ENCODE peak calls at places on chromosomes 3 and 15, in four cellular contexts. One of them, this sample, is unnamed. For H3K4me1, the result is how much of the 10 kb centered on the place peaks cover.

GRCh38 chr3:12963184-12963868 is 109.9 kb downstream of the IQSEC1 start:
- DNase-seq in GM23248: no peak
- DNase-seq in aorta: no peak
- DNase-seq in colonic mucosa: no peak
- DNase-seq in this sample: no peak

GRCh38 chr3:172981407-172981983 is 159.5 kb downstream of the SPATA16 start:
- DNase-seq in colonic mucosa: no peak
- DNase-seq in GM23248: no peak
- DNase-seq in aorta: no peak
- DNase-seq in this sample: no peak

GRCh38 chr3:129616713-129617112 is 10.2 kb upstream of the PLXND1 start:
- DNase-seq in colonic mucosa: peak
- DNase-seq in aorta: peak
- DNase-seq in GM23248: peak
- DNase-seq in this sample: peak

GRCh38 chr3:130976706-130977105 is 49.9 kb downstream of the ASTE1 start:
- DNase-seq in colonic mucosa: no peak
- DNase-seq in GM23248: no peak
- DNase-seq in aorta: no peak
- DNase-seq in this sample: no peak

GRCh38 chr3:33006571-33007286 is 55.3 kb downstream of the CCR4 start:
- DNase-seq in aorta: no peak
- DNase-seq in colonic mucosa: no peak
- DNase-seq in GM23248: no peak
- DNase-seq in this sample: no peak

GRCh38 chr3:174397848-174398247 is 461.3 kb upstream of the NAALADL2 start:
- DNase-seq in aorta: no peak
- DNase-seq in GM23248: peak
- DNase-seq in colonic mucosa: no peak
- DNase-seq in this sample: no peak

GRCh38 chr3:64022451-64023186 is 675 bp downstream of the PSMD6 start:
- DNase-seq in aorta: no peak
- DNase-seq in GM23248: peak
- DNase-seq in colonic mucosa: peak
- DNase-seq in this sample: no peak

GRCh38 chr3:88773766-88774165 is 333.7 kb upstream of the EPHA3 start:
- DNase-seq in GM23248: no peak
- DNase-seq in aorta: no peak
- DNase-seq in colonic mucosa: no peak
- DNase-seq in this sample: no peak

GRCh38 chr15:66733976-66734375 is 31.9 kb downstream of the SMAD6 start:
- DNase-seq in GM23248: peak
- DNase-seq in aorta: peak
- DNase-seq in colonic mucosa: no peak
- DNase-seq in this sample: no peak

GRCh38 chr15:68511073-68511991 is 67.5 kb upstream of the CORO2B start:
- DNase-seq in GM23248: peak
- DNase-seq in colonic mucosa: no peak
- DNase-seq in aorta: no peak
- DNase-seq in this sample: no peak

GRCh38 chr15:92624401-92624991 is 31.1 kb downstream of the FAM174B start:
- DNase-seq in colonic mucosa: no peak
- DNase-seq in GM23248: peak
- DNase-seq in aorta: no peak
- DNase-seq in this sample: no peak

GRCh38 chr15:89129123-89129815 is 41.0 kb downstream of the ABHD2 start:
- DNase-seq in GM23248: peak
- DNase-seq in aorta: peak
- DNase-seq in colonic mucosa: peak
- DNase-seq in this sample: peak

GRCh38 chr3:169060037-169060436 is 603.5 kb downstream of the MECOM start:
- DNase-seq in aorta: no peak
- DNase-seq in GM23248: peak
- DNase-seq in colonic mucosa: no peak
- DNase-seq in this sample: no peak

GRCh38 chr15:100588638-100589242 is 13.2 kb downstream of the LINS1 start:
- DNase-seq in colonic mucosa: no peak
- DNase-seq in aorta: no peak
- DNase-seq in GM23248: no peak
- DNase-seq in this sample: no peak

GRCh38 chr3:42439461-42440075 is 29.2 kb upstream of the LYZL4 start:
- DNase-seq in colonic mucosa: no peak
- DNase-seq in aorta: no peak
- DNase-seq in GM23248: no peak
- DNase-seq in this sample: no peak

GRCh38 chr15:40999190-40999589 is 45.9 kb downstream of the CHAC1 start:
- DNase-seq in aorta: no peak
- DNase-seq in colonic mucosa: no peak
- DNase-seq in GM23248: peak
- DNase-seq in this sample: no peak

GRCh38 chr3:141561426-141562034 is 74.7 kb downstream of the RASA2 start:
- DNase-seq in GM23248: peak
- DNase-seq in colonic mucosa: peak
- DNase-seq in aorta: no peak
- DNase-seq in this sample: peak

GRCh38 chr3:49716691-49717538 is 2.6 kb downstream of the AMIGO3 start:
- DNase-seq in colonic mucosa: no peak
- DNase-seq in aorta: peak
- DNase-seq in GM23248: no peak
- DNase-seq in this sample: no peak

GRCh38 chr3:162150790-162151189 is 654.2 kb downstream of the OTOL1 start:
- DNase-seq in colonic mucosa: no peak
- DNase-seq in aorta: no peak
- DNase-seq in GM23248: no peak
- DNase-seq in this sample: no peak

GRCh38 chr15:35669021-35669420 is 123.1 kb upstream of the DPH6 start:
- DNase-seq in aorta: no peak
- DNase-seq in GM23248: no peak
- DNase-seq in colonic mucosa: no peak
- DNase-seq in this sample: no peak

GRCh38 chr15:67175643-67176071 is 78.8 kb downstream of the AAGAB start:
- DNase-seq in colonic mucosa: no peak
- DNase-seq in aorta: no peak
- DNase-seq in GM23248: peak
- DNase-seq in this sample: no peak

GRCh38 chr15:85402195-85402921 is 22.0 kb downstream of the AKAP13 start:
- DNase-seq in GM23248: peak
- DNase-seq in colonic mucosa: no peak
- DNase-seq in aorta: no peak
- DNase-seq in this sample: no peak

GRCh38 chr3:100516843-100517242 is 24.4 kb downstream of the TMEM45A start:
- DNase-seq in aorta: no peak
- DNase-seq in GM23248: peak
- DNase-seq in colonic mucosa: no peak
- DNase-seq in this sample: no peak

GRCh38 chr3:46370784-46371183 is at the start of gene CCR5:
- DNase-seq in colonic mucosa: no peak
- DNase-seq in aorta: no peak
- DNase-seq in GM23248: no peak
- DNase-seq in this sample: no peak

GRCh38 chr3:70811880-70812279 is 499.4 kb upstream of the MDFIC2 start:
- DNase-seq in GM23248: peak
- DNase-seq in aorta: no peak
- DNase-seq in colonic mucosa: no peak
- DNase-seq in this sample: no peak

GRCh38 chr15:70099966-70100494 is 2.3 kb upstream of the TLE3 start:
- DNase-seq in GM23248: peak
- DNase-seq in colonic mucosa: no peak
- DNase-seq in aorta: no peak
- DNase-seq in this sample: no peak

GRCh38 chr15:70559223-70559823 is 204.0 kb downstream of the UACA start:
- DNase-seq in GM23248: peak
- DNase-seq in aorta: no peak
- DNase-seq in colonic mucosa: peak
- DNase-seq in this sample: peak

GRCh38 chr15:69478259-69478687 is 25.7 kb downstream of the RPLP1 start:
- DNase-seq in aorta: peak
- DNase-seq in colonic mucosa: peak
- DNase-seq in GM23248: peak
- DNase-seq in this sample: no peak

GRCh38 chr15:74418575-74419338 is 15.0 kb downstream of the SEMA7A start:
- DNase-seq in GM23248: no peak
- DNase-seq in aorta: no peak
- DNase-seq in colonic mucosa: no peak
- DNase-seq in this sample: no peak
- H3K4me1 ChIP-seq in GM23248: half or more
- H3K4me1 ChIP-seq in aorta: under half
- H3K4me1 ChIP-seq in colonic mucosa: under half
- H3K4me1 ChIP-seq in this sample: under half

GRCh38 chr15:39792954-39793353 is 10.3 kb upstream of the FSIP1 start:
- DNase-seq in GM23248: peak
- DNase-seq in colonic mucosa: no peak
- DNase-seq in aorta: no peak
- DNase-seq in this sample: no peak

GRCh38 chr15:39793923-39794322 is 11.3 kb upstream of the FSIP1 start:
- DNase-seq in colonic mucosa: no peak
- DNase-seq in GM23248: no peak
- DNase-seq in aorta: no peak
- DNase-seq in this sample: no peak

GRCh38 chr15:39794970-39795369 is 12.3 kb upstream of the FSIP1 start:
- DNase-seq in GM23248: no peak
- DNase-seq in aorta: no peak
- DNase-seq in colonic mucosa: no peak
- DNase-seq in this sample: no peak

GRCh38 chr15:39789736-39790135 is 7.1 kb upstream of the FSIP1 start:
- DNase-seq in aorta: no peak
- DNase-seq in colonic mucosa: no peak
- DNase-seq in GM23248: no peak
- DNase-seq in this sample: no peak

GRCh38 chr15:39792025-39792893 is 9.6 kb upstream of the FSIP1 start:
- DNase-seq in aorta: no peak
- DNase-seq in GM23248: no peak
- DNase-seq in colonic mucosa: no peak
- DNase-seq in this sample: no peak
- H3K4me1 ChIP-seq in aorta: under half
- H3K4me1 ChIP-seq in GM23248: under half
- H3K4me1 ChIP-seq in colonic mucosa: under half
- H3K4me1 ChIP-seq in this sample: under half

DNA sequence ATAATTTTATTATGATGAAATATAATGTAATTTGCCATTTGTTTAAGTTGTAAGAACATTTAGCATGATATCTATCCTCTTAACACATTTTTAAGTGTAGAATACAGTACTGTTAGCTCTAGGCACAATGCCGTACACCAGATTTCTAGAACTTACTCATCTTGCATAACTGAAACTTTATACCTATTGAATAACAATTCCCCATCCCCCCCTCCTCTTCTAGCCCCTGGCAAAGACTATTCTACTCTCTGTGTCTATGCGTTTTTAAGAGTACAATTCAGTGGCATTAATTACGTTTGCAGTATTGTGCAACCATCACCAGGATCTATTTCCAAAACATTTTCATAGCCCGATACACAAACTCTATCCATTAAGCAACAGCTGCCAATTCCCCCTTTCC is 261.8 kb downstream of the PLOD2 start:
- DNase-seq in aorta: no peak
- DNase-seq in colonic mucosa: no peak
- DNase-seq in GM23248: no peak
- DNase-seq in this sample: no peak
- H3K4me1 ChIP-seq in aorta: under half
- H3K4me1 ChIP-seq in colonic mucosa: under half
- H3K4me1 ChIP-seq in GM23248: under half
- H3K4me1 ChIP-seq in this sample: under half

DNA sequence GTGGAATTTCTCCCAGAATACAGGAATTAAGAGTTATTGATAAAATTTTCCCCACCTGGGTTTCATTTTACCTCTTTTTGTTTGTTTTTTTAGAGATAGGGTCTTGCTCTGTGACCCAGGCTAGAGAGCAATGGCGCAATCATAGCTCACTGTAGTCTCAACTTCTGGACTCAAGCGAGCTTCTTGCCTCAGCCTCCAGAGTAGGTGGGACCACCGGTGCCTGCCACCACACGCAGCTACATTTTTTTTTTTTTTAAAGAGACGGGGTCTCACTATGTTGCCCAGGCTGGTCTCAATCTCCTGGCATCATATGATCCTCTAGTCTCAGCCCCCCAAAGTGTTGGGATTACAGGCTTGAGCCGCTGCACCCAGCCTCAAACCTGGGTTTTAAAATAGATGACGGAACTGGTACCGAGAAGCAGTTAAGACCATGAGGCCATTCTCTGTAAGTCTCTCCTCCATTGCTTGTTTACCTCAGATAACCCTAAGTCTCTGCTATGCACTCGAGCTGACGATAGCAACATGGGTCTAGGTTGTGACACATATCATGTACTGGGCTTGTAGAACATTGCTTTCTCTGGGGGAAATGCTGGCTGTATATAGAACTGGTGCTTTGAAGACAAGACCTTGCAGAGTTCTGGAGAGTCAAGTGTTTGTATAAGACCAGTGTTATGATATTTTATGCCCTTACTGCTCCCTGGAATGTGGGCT is 16.4 kb downstream of the ETV5 start:
- DNase-seq in aorta: no peak
- DNase-seq in GM23248: no peak
- DNase-seq in colonic mucosa: no peak
- DNase-seq in this sample: no peak
- H3K4me1 ChIP-seq in aorta: under half
- H3K4me1 ChIP-seq in GM23248: under half
- H3K4me1 ChIP-seq in colonic mucosa: under half
- H3K4me1 ChIP-seq in this sample: under half